ENCODE peak calls at places on chromosomes 5 and 9, in six cellular contexts. Z is H9, O is GM23248, A is colonic mucosa, V is transverse colon, D is cardiac muscle cell. X is an unnamed sample.

GRCh38 chr9:130399768-130400167 is 45.0 kb upstream of the ASS1 start:
- DNase-seq in A (no peak), Z (no peak), D (no peak), O (no peak), V (no peak), X (no peak)

GRCh38 chr5:59039296-59040006 is 456.6 kb downstream of the RAB3C start:
- DNase-seq in V (peak; percentile 81), O (peak; percentile 90), Z (peak; percentile 57), D (peak; percentile 67), A (peak; percentile 75), X (no peak)

GRCh38 chr9:83675466-83675865 is 32.3 kb downstream of the UBQLN1 start:
- DNase-seq in A (no peak), D (no peak), O (no peak), Z (no peak), V (no peak), X (no peak)

GRCh38 chr9:127546125-127546832 is 65.8 kb upstream of the STXBP1 start:
- DNase-seq in Z (no peak), V (peak; percentile 37), O (no peak), D (no peak), A (no peak), X (no peak)

GRCh38 chr9:88344013-88344412 is 44.2 kb upstream of the SPIN1 start:
- DNase-seq in A (no peak), D (no peak), Z (no peak), O (no peak), V (no peak), X (no peak)

GRCh38 chr5:99032234-99033013 is 103.6 kb upstream of the CHD1 start:
- DNase-seq in Z (peak; percentile 46), A (peak; percentile 83), O (peak; percentile 85), D (peak; percentile 57), V (peak; percentile 72), X (peak; percentile 32)

GRCh38 chr5:180286-180918 is 10.9 kb upstream of the LRRC14B start:
- DNase-seq in O (no peak), Z (no peak), V (no peak), A (no peak), D (peak; percentile 29), X (no peak)

GRCh38 chr5:177098103-177098771 is 11.5 kb downstream of the FGFR4 start:
- DNase-seq in D (no peak), Z (peak; percentile 32), O (peak; percentile 51), V (no peak), A (no peak), X (no peak)

GRCh38 chr9:37197158-37198033 is 77.0 kb downstream of the ZCCHC7 start:
- DNase-seq in O (peak; percentile 24), V (no peak), A (no peak), Z (no peak), D (peak; percentile 62), X (peak; percentile 54)

GRCh38 chr9:97300586-97300985 is 6.9 kb upstream of the CCDC180 start:
- DNase-seq in D (no peak), O (no peak), Z (no peak), V (no peak), A (no peak), X (no peak)

GRCh38 chr9:116461632-116462031 is 225.5 kb upstream of the TRIM32 start:
- DNase-seq in V (no peak), Z (no peak), O (no peak), A (no peak), D (no peak), X (no peak)

GRCh38 chr5:126095001-126095400 is 328.2 kb upstream of the GRAMD2B start:
- DNase-seq in O (no peak), D (no peak), Z (no peak), A (no peak), V (no peak), X (no peak)

GRCh38 chr5:170006016-170006415 is 25.7 kb upstream of the INSYN2B start:
- DNase-seq in D (no peak), O (no peak), Z (no peak), V (no peak), A (no peak), X (no peak)

GRCh38 chr5:60382761-60383160 is 317.2 kb downstream of the DEPDC1B start:
- DNase-seq in O (peak; percentile 55), D (peak; percentile 11), V (no peak), A (no peak), Z (no peak), X (peak; percentile 9)

GRCh38 chr9:86965627-86966395 is 18.5 kb upstream of the GAS1 start:
- DNase-seq in A (no peak), D (no peak), O (peak; percentile 45), V (no peak), Z (no peak), X (no peak)

GRCh38 chr9:109574061-109574882 is 76.2 kb upstream of the PTPN3 start:
- DNase-seq in D (peak; percentile 84), O (peak; percentile 81), A (peak; percentile 47), V (no peak), Z (no peak), X (peak; percentile 48)

GRCh38 chr9:86098793-86099694 is at the start of gene GOLM1:
- DNase-seq in O (peak; percentile 89), V (peak; percentile 61), Z (peak; percentile 44), A (peak; percentile 48), D (peak; percentile 87), X (no peak)

GRCh38 chr5:151020304-151021031 is at the start of gene GPX3:
- DNase-seq in O (peak; percentile 51), A (peak; percentile 87), V (peak; percentile 87), D (peak; percentile 95), Z (peak; percentile 94), X (no peak)

DNA sequence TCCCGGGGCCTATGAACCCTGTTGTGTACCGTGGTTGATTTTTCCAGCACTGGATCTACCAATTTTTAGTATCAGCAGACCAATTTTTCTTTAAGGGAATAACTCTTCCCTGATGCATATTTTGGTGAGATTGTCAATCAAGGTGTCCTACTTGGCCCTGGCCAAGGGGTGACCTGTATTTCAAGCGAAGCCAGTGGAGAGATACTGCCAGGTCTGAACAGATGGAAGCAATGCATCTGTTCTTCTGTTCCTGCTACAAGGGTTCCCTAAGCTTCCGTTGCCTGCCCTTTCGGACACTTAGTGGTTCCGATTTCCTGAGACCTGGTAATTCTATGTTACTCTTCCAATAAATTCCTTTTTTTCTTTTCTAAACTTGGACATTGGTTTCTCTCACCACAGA is 37.3 kb downstream of the ADAM19 start:
- DNase-seq in V (no peak), D (no peak), Z (no peak), O (no peak), A (no peak), X (no peak)
- H3K4me1 ChIP-seq in V (peaks cover 32% of the 10 kb centered on the region), D (no peaks in the 10 kb centered on the region), Z (peaks cover 3% of the 10 kb centered on the region), O (peaks cover 32% of the 10 kb centered on the region), A (no peaks in the 10 kb centered on the region), X (no peaks in the 10 kb centered on the region)

DNA sequence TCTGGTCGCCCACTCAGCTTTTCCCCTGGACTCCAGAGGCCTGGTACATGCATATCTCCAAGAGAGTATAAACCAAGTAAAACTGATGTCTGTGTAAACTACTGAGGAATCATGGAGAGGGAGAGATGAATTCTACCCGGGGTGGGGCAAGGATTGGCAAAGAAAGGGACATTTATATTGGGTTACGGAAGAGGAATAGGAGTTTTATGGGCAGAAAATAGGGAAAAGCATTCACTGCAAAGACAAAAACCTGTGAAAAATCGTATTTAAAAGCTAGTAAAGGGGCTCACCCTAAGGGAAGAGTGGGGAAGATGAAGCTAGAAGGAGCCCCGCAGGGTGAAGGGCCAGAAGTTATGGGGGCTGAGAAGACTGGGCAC is 248.0 kb upstream of the KLF4 start:
- DNase-seq in V (no peak), A (no peak), D (no peak), Z (no peak), O (no peak), X (no peak)
- H3K4me1 ChIP-seq in V (peaks cover 20% of the 10 kb centered on the region), A (no peaks in the 10 kb centered on the region), D (no peaks in the 10 kb centered on the region), Z (no peaks in the 10 kb centered on the region), O (peaks cover 73% of the 10 kb centered on the region), X (peaks cover 30% of the 10 kb centered on the region)

GRCh38 chr5:32147959-32148358 is 26.2 kb downstream of the GOLPH3 start:
- DNase-seq in V (no peak), O (no peak), D (peak; percentile 48), Z (no peak), A (no peak), X (no peak)
- H3K4me1 ChIP-seq in V (peaks cover 6% of the 10 kb centered on the region), O (peaks cover 40% of the 10 kb centered on the region), D (peaks cover 45% of the 10 kb centered on the region), Z (no peaks in the 10 kb centered on the region), A (peaks cover 18% of the 10 kb centered on the region), X (no peaks in the 10 kb centered on the region)

DNA sequence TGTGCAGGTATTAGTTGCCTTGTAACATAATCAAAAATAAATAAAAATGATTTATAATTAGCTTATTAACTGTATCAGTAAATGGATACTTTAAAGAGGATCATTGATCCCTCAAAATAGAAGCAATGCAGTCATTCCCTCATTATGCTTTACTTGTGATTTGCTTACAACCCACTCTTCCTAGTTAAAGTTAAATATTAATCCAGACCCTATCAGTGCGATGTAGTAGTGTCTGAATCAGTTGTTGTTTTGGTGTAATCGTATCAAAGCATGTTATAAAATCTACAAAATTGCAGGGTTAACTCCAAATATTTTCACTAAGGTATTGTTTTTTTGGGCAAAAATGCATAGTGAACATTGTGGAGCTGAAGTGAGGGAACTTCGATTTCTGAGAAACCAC is 17.6 kb downstream of the TENT4A start:
- DNase-seq in A (no peak), O (no peak), D (no peak), Z (no peak), V (no peak), X (no peak)
- H3K4me1 ChIP-seq in A (peaks cover 15% of the 10 kb centered on the region), O (peaks cover 40% of the 10 kb centered on the region), D (peaks cover 5% of the 10 kb centered on the region), Z (no peaks in the 10 kb centered on the region), V (peaks cover 21% of the 10 kb centered on the region), X (peaks cover 18% of the 10 kb centered on the region)

GRCh38 chr9:121294181-121294743 is 26.3 kb downstream of the GSN start:
- DNase-seq in Z (no peak), D (no peak), O (no peak), V (no peak), A (no peak), X (no peak)
- H3K4me1 ChIP-seq in Z (peaks cover 8% of the 10 kb centered on the region), D (peaks cover 42% of the 10 kb centered on the region), O (peaks cover 7% of the 10 kb centered on the region), V (peaks cover 61% of the 10 kb centered on the region), A (peaks cover 14% of the 10 kb centered on the region), X (peaks cover 13% of the 10 kb centered on the region)